ENCODE peak calls at places on chromosome 13, in six cellular contexts. Y, X, C, S, L and Q are unnamed samples.

GRCh38 chr13:58081301-58081820 is 449.8 kb downstream of the PCDH17 start:
- DNase-seq in Y (no peak), X (no peak), C (no peak), S (no peak), L (no peak), Q (no peak)

GRCh38 chr13:76387561-76387960 is 498.6 kb downstream of the KCTD12 start:
- DNase-seq in Y (no peak), X (no peak), C (peak; percentile 29), S (no peak), L (no peak), Q (no peak)

GRCh38 chr13:87798536-87798935 is 127.4 kb downstream of the SLITRK5 start:
- DNase-seq in Y (no peak), X (no peak), C (no peak), S (no peak), L (no peak), Q (no peak)

GRCh38 chr13:44583126-44583525 is 7.0 kb upstream of the TSC22D1 start:
- DNase-seq in Y (no peak), X (peak; percentile 47), C (no peak), S (no peak), L (peak; percentile 21), Q (no peak)

GRCh38 chr13:45604892-45605291 is 10.6 kb downstream of the ERICH6B start:
- DNase-seq in Y (peak; percentile 49), X (no peak), C (no peak), S (no peak), L (no peak), Q (no peak)

GRCh38 chr13:109140054-109140776 is 510.8 kb downstream of the MYO16 start:
- DNase-seq in Y (no peak), X (no peak), C (no peak), S (no peak), L (no peak), Q (no peak)

GRCh38 chr13:60509601-60510386 is 112.8 kb downstream of the TDRD3 start:
- DNase-seq in Y (no peak), X (peak; percentile 1), C (no peak), S (no peak), L (peak; percentile 43), Q (no peak)

GRCh38 chr13:73090812-73091187 is 32.0 kb downstream of the KLF5 start:
- DNase-seq in Y (no peak), X (no peak), C (no peak), S (no peak), L (no peak), Q (no peak)

GRCh38 chr13:59425211-59425721 is 738.5 kb downstream of the DIAPH3 start:
- DNase-seq in Y (no peak), X (peak; percentile 84), C (peak; percentile 15), S (no peak), L (peak; percentile 82), Q (no peak)

GRCh38 chr13:110799246-110800236 is 86.0 kb downstream of the ING1 start:
- DNase-seq in Y (no peak), X (peak; percentile 95), C (peak; percentile 82), S (no peak), L (no peak), Q (no peak)

GRCh38 chr13:102721800-102722231 is 27.0 kb upstream of the METTL21C start:
- DNase-seq in Y (no peak), X (no peak), C (no peak), S (no peak), L (no peak), Q (no peak)

GRCh38 chr13:88042489-88042888 is 371.3 kb downstream of the SLITRK5 start:
- DNase-seq in Y (no peak), X (no peak), C (peak; percentile 20), S (no peak), L (no peak), Q (no peak)

GRCh38 chr13:73765651-73766384 is 368.4 kb downstream of the KLF12 start:
- DNase-seq in Y (peak; percentile 81), X (peak; percentile 58), C (peak; percentile 65), S (no peak), L (no peak), Q (peak; percentile 78)

GRCh38 chr13:52846567-52847321 is 1.7 kb downstream of the PCDH8 start:
- DNase-seq in Y (peak; percentile 90), X (peak; percentile 2), C (no peak), S (no peak), L (peak; percentile 6), Q (peak; percentile 85)

GRCh38 chr13:98650376-98651107 is 73.6 kb upstream of the STK24 start:
- DNase-seq in Y (no peak), X (no peak), C (no peak), S (no peak), L (peak; percentile 86), Q (no peak)

GRCh38 chr13:68078457-68078856 is 848.3 kb upstream of the PCDH9 start:
- DNase-seq in Y (no peak), X (no peak), C (no peak), S (no peak), L (no peak), Q (no peak)

GRCh38 chr13:24215732-24216131 is 55.2 kb downstream of the SPATA13 start:
- DNase-seq in Y (no peak), X (peak; percentile 60), C (peak; percentile 14), S (no peak), L (no peak), Q (no peak)

GRCh38 chr13:20099319-20099718 is 61.5 kb downstream of the GJA3 start:
- DNase-seq in Y (peak; percentile 91), X (no peak), C (no peak), S (no peak), L (no peak), Q (no peak)

GRCh38 chr13:28401303-28402056 is 93.4 kb downstream of the FLT1 start:
- DNase-seq in Y (no peak), X (peak; percentile 75), C (peak; percentile 86), S (no peak), L (peak; percentile 62), Q (no peak)

GRCh38 chr13:104318121-104318520 is 1251.9 kb upstream of the SLC10A2 start:
- DNase-seq in Y (no peak), X (peak; percentile 49), C (peak; percentile 41), S (no peak), L (no peak), Q (no peak)

GRCh38 chr13:59960683-59961082 is 203.0 kb downstream of the DIAPH3 start:
- DNase-seq in Y (no peak), X (no peak), C (no peak), S (no peak), L (no peak), Q (no peak)

GRCh38 chr13:93193682-93194081 is 32.9 kb upstream of the GPC6 start:
- DNase-seq in Y (no peak), X (no peak), C (no peak), S (no peak), L (no peak), Q (no peak)

GRCh38 chr13:101785858-101786257 is 333.4 kb downstream of the ITGBL1 start:
- DNase-seq in Y (peak; percentile 72), X (peak; percentile 3), C (peak; percentile 24), S (peak; percentile 33), L (no peak), Q (peak; percentile 5)

GRCh38 chr13:51152713-51153112 is 41.6 kb upstream of the C13orf42 start:
- DNase-seq in Y (no peak), X (no peak), C (peak; percentile 11), S (no peak), L (peak; percentile 58), Q (no peak)

GRCh38 chr13:48235100-48235813 is 2.3 kb downstream of the ITM2B start:
- DNase-seq in Y (peak; percentile 55), X (peak; percentile 25), C (peak; percentile 54), S (no peak), L (peak; percentile 77), Q (no peak)

DNA sequence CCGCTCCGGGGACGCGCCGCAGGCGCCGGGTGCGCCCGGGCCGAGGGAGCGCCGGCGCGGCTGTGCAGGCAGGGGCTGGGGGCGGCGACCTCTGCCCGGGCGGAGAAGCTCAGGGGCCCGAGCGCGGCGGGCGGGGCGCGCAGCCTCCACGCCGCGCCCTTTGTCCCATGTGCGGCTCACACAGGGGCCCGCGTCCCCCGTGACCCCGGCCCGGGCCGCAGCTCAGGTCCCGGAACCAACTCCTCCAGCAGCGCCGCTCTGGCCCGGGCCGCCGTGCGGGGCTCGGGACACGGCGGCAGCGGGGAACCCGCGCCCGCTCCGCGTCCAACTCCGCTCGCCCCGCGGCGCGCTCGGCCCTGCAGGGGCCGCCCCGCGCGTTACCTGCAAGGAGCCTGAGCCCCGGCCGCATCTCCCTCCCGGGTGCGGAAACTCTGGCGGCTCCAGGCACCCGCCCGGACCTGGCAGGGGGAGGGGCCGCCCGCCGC is at the start of gene TMTC4:
- DNase-seq in Y (no peak), X (no peak), C (no peak), S (no peak), L (peak; percentile 55), Q (peak; percentile 63)
- H2BK120ac ChIP-seq in Y (no peak within 1 kb of the TSS), X (peak within 1 kb of the TSS; percentile 3), C (peak within 1 kb of the TSS; percentile 73), S (no peak within 1 kb of the TSS), L (peak within 1 kb of the TSS; percentile 46), Q (no peak within 1 kb of the TSS)

DNA sequence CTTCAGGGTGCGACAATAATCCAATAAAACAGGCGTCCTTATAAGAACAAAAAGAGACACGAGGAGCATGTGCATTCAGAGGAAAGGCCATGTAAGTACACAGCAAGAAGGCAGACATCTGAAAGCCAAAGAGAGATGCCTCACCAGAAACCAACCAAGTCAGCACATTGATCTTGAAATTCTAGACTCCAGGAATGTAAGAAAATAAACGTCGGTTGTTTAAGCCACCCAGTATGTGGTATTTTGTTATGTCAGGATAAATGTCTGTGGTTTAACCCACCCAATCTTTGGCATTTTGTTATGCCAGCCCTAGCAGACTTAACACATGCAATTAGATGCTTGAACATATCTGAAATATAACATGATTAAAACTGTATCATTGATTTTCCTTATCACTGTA is 452.0 kb downstream of the SLITRK6 start:
- DNase-seq in Y (no peak), X (peak; percentile 8), C (peak; percentile 33), S (no peak), L (no peak), Q (no peak)
- H4K91ac ChIP-seq in Y (no peak overlapping the region), X (no peak overlapping the region), C (no peak overlapping the region), S (no peak overlapping the region), L (no peak overlapping the region), Q (no peak overlapping the region)

GRCh38 chr13:21546372-21546771 is 57.6 kb downstream of the MICU2 start:
- DNase-seq in Y (no peak), X (no peak), C (peak; percentile 20), S (no peak), L (no peak), Q (no peak)
- H2BK120ac ChIP-seq in Y (no peak overlapping the region), X (no peak overlapping the region), C (no peak overlapping the region), S (no peak overlapping the region), L (no peak overlapping the region), Q (no peak overlapping the region)

GRCh38 chr13:42684226-42684625 is 97.2 kb upstream of the FAM216B start:
- DNase-seq in Y (no peak), X (no peak), C (no peak), S (no peak), L (peak; percentile 53), Q (no peak)

GRCh38 chr13:42685762-42686560 is 95.4 kb upstream of the FAM216B start:
- DNase-seq in Y (no peak), X (no peak), C (no peak), S (no peak), L (no peak), Q (no peak)

GRCh38 chr13:42680748-42681147 is 100.6 kb upstream of the FAM216B start:
- DNase-seq in Y (no peak), X (no peak), C (no peak), S (no peak), L (no peak), Q (no peak)

DNA sequence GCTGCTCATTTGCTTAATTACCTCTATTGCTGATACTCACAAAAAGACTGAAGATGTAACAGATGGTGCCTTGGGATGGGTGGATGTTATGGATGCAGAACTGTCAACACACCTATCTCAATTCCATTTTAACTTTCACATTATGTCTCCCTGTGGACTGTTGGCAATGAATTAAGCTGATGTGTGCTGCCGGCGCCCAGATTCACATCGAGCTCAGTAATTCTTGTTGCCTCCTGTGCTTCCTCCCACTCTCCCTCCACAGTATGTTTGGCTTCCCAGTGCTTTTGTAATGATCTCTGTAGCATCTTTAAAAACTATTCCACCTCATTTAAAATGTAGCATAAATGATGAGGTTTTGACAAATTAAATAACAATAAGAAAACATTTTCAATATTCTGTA is 100.0 kb upstream of the FAM216B start:
- DNase-seq in Y (no peak), X (no peak), C (no peak), S (no peak), L (no peak), Q (no peak)
- H4K91ac ChIP-seq in Y (no peak overlapping the region), X (no peak overlapping the region), C (no peak overlapping the region), S (no peak overlapping the region), L (no peak overlapping the region), Q (no peak overlapping the region)